ENCODE peak calls at places on chromosomes 5 and 9, in five cellular contexts. A is PC-9, H is astrocyte, E is mammary epithelial cell, M is MM.1S. F is an unnamed sample. For H3K4me1, the result is how much of the 10 kb centered on the place peaks cover.

GRCh38 chr9:134992755-134993124 is 75.0 kb upstream of the FCN1 start:
- DNase-seq in A (no peak), M (no peak), E (no peak), H (no peak), F (no peak)

GRCh38 chr5:2383678-2384025 is 367.8 kb downstream of the IRX2 start:
- DNase-seq in H (no peak), M (no peak), E (no peak), A (no peak), F (no peak)

GRCh38 chr5:147411612-147412310 is 98.1 kb downstream of the DPYSL3 start:
- DNase-seq in M (no peak), A (no peak), H (peak), E (no peak), F (no peak)

GRCh38 chr5:180130291-180130869 is 58.8 kb upstream of the RNF130 start:
- DNase-seq in E (no peak), H (no peak), A (no peak), M (no peak), F (no peak)

GRCh38 chr5:42506662-42507061 is 83.4 kb downstream of the GHR start:
- DNase-seq in E (no peak), H (no peak), M (no peak), A (no peak), F (no peak)

GRCh38 chr5:73280821-73281746 is 108.1 kb downstream of the TMEM174 start:
- DNase-seq in M (no peak), E (peak), H (peak), A (peak), F (peak)

GRCh38 chr5:133565993-133566392 is 46.3 kb downstream of the FSTL4 start:
- DNase-seq in A (peak), H (peak), E (peak), M (peak), F (no peak)

GRCh38 chr9:135608294-135608998 is 30.9 kb downstream of the GLT6D1 start:
- DNase-seq in A (no peak), M (no peak), H (no peak), E (no peak), F (no peak)

GRCh38 chr5:132850066-132850465 is 16.2 kb downstream of the GDF9 start:
- DNase-seq in E (no peak), M (no peak), H (peak), A (no peak), F (no peak)

GRCh38 chr5:83096660-83097334 is 19.4 kb downstream of the XRCC4 start:
- DNase-seq in H (peak), M (no peak), E (peak), A (no peak), F (no peak)

GRCh38 chr5:88823201-88823600 is 59.8 kb downstream of the MEF2C start:
- DNase-seq in E (no peak), M (no peak), A (no peak), H (no peak), F (no peak)

GRCh38 chr9:108552459-108553040 is 303.2 kb downstream of the ACTL7B start:
- DNase-seq in A (peak), M (no peak), E (peak), H (peak), F (no peak)

GRCh38 chr5:122921826-122922225 is 76.4 kb downstream of the SNX24 start:
- DNase-seq in H (peak), E (no peak), A (no peak), M (no peak), F (no peak)

GRCh38 chr9:134550584-134550983 is 91.0 kb upstream of the COL5A1 start:
- DNase-seq in A (no peak), H (no peak), E (no peak), M (no peak), F (no peak)

GRCh38 chr5:78162253-78162862 is 132.1 kb downstream of the AP3B1 start:
- DNase-seq in H (peak), M (peak), A (no peak), E (no peak), F (no peak)

GRCh38 chr5:172903790-172904189 is 55.4 kb upstream of the RPL26L1 start:
- DNase-seq in M (no peak), H (peak), E (peak), A (peak), F (peak)

GRCh38 chr5:123997354-123998215 is 485.6 kb downstream of the CSNK1G3 start:
- DNase-seq in H (peak), E (peak), A (no peak), M (no peak), F (peak)

GRCh38 chr9:7121055-7121454 is 363.3 kb downstream of the KDM4C start:
- DNase-seq in H (peak), M (no peak), E (peak), A (no peak), F (no peak)

GRCh38 chr9:99682870-99683269 is 138.8 kb upstream of the NR4A3 start:
- DNase-seq in E (no peak), A (no peak), M (no peak), H (no peak), F (no peak)

GRCh38 chr5:31478901-31479300 is 53.0 kb downstream of the DROSHA start:
- DNase-seq in M (no peak), E (no peak), A (no peak), H (no peak), F (no peak)

GRCh38 chr9:37295178-37295577 is 127.3 kb upstream of the GRHPR start:
- DNase-seq in M (no peak), E (no peak), A (no peak), H (no peak), F (no peak)

GRCh38 chr9:91515074-91515687 is 91.5 kb upstream of the NFIL3 start:
- DNase-seq in H (peak), E (peak), M (no peak), A (no peak), F (no peak)

GRCh38 chr9:3696368-3696767 is 170.6 kb upstream of the RFX3 start:
- DNase-seq in E (no peak), A (no peak), M (no peak), H (no peak), F (no peak)

GRCh38 chr9:94672811-94673487 is 33.6 kb upstream of the FBP1 start:
- DNase-seq in M (no peak), A (no peak), E (peak), H (peak), F (peak)

GRCh38 chr9:134377976-134378375 is 51.7 kb downstream of the RXRA start:
- DNase-seq in H (no peak), M (no peak), E (peak), A (peak), F (no peak)

GRCh38 chr5:177353093-177353492 is 1.6 kb upstream of the LMAN2 start:
- DNase-seq in H (no peak), A (no peak), M (no peak), E (no peak), F (no peak)

GRCh38 chr5:58191451-58191850 is 268.4 kb downstream of the PLK2 start:
- DNase-seq in M (no peak), A (no peak), E (peak), H (no peak), F (no peak)

GRCh38 chr5:81286059-81286617 is 15.2 kb upstream of the ZCCHC9 start:
- DNase-seq in H (no peak), E (no peak), M (no peak), A (no peak), F (no peak)

GRCh38 chr9:132164604-132165362 is 2.9 kb downstream of the NTNG2 start:
- DNase-seq in E (no peak), M (no peak), H (no peak), A (no peak), F (no peak)

GRCh38 chr9:116271307-116271706 is 117.7 kb downstream of the PAPPA start:
- DNase-seq in H (no peak), E (no peak), A (no peak), M (no peak), F (no peak)

GRCh38 chr5:111772456-111772855 is 15.5 kb upstream of the NREP start:
- DNase-seq in M (no peak), A (no peak), H (no peak), E (no peak), F (no peak)

GRCh38 chr9:16505159-16505558 is 365.3 kb downstream of the BNC2 start:
- DNase-seq in M (no peak), E (no peak), A (peak), H (peak), F (no peak)

GRCh38 chr9:124017929-124018730 is 6.6 kb downstream of the LHX2 start:
- DNase-seq in A (no peak), E (no peak), H (no peak), M (no peak), F (no peak)

GRCh38 chr9:124018731-124019697 is 7.4 kb downstream of the LHX2 start:
- DNase-seq in H (no peak), A (no peak), E (no peak), M (no peak), F (no peak)

GRCh38 chr9:124020520-124021384 is 9.2 kb downstream of the LHX2 start:
- DNase-seq in A (no peak), H (no peak), M (no peak), E (no peak), F (no peak)

GRCh38 chr9:124021385-124021769 is 9.8 kb downstream of the LHX2 start:
- DNase-seq in A (no peak), H (no peak), E (no peak), M (no peak), F (no peak)

GRCh38 chr9:124019771-124020519 is 8.4 kb downstream of the LHX2 start:
- DNase-seq in H (no peak), A (no peak), M (no peak), E (no peak), F (no peak)
- TF ChIP-seq EZH2 in H (no peak), A (no peak), M (no peak), E (peak), F (peak)

DNA sequence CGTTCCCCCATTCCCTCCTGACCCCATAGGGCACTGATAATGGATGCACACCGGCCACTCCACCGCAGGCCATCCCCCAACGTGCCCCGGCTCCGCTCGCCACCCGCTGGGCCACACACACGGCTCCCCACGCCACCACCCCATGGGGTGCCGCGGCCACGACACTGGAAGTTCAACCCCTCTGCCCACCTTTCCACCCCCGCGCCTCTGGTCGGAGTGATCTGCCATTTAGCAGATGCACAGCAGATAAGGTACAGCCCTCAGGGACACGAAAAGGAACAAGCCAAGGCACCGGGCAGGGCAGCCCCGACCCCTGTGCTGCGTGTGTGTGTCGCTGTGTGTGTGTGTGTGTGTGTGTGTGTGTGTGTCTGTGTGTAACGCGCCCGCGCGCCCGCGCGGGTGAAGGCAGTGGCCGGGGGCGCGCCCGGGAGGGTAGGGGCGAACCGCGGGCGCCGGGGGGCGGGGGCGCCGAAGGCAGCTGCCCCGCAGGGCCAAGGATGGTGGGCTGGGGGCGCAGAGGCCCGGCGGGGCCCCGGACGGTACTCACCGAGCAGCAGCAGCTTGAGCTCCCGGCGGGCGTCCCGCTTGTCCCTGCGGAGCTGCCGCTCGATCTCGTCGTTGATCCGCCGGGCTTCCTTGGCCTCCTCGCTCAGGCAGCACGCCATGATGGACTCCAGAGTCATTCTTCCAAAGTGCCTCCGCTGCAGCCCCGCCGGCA is 899 bp downstream of the GNAQ start:
- DNase-seq in H (no peak), A (peak), E (peak), M (peak), F (no peak)
- H3K4me1 ChIP-seq in H (under half), A (under half), E (under half), M (under half), F (under half)

GRCh38 chr9:31839273-31839672 is 545.2 kb upstream of the ACO1 start:
- DNase-seq in A (no peak), E (no peak), M (peak), H (no peak), F (no peak)
- TF ChIP-seq CTCF in A (peak), E (peak), M (peak), H (no peak), F (no peak)

GRCh38 chr9:87718852-87719612 is 6.9 kb upstream of the CTSL start:
- DNase-seq in M (no peak), E (no peak), A (no peak), H (no peak), F (no peak)

GRCh38 chr9:87714819-87715218 is 11.1 kb upstream of the CTSL start:
- DNase-seq in E (peak), H (peak), A (no peak), M (no peak), F (no peak)

GRCh38 chr9:87716141-87716540 is 9.8 kb upstream of the CTSL start:
- DNase-seq in E (no peak), M (no peak), H (no peak), A (no peak), F (no peak)

GRCh38 chr9:87722393-87722792 is 3.5 kb upstream of the CTSL start:
- DNase-seq in H (no peak), E (no peak), M (peak), A (no peak), F (no peak)

GRCh38 chr9:87718231-87718630 is 7.7 kb upstream of the CTSL start:
- DNase-seq in M (no peak), H (no peak), A (no peak), E (no peak), F (no peak)
- TF ChIP-seq EZH2 in M (no peak), H (no peak), A (no peak), E (no peak), F (no peak)

GRCh38 chr5:38816083-38817030 is 29.5 kb upstream of the OSMR start:
- DNase-seq in E (peak), A (no peak), H (no peak), M (no peak), F (no peak)

GRCh38 chr5:38809388-38810359 is 36.1 kb upstream of the OSMR start:
- DNase-seq in E (peak), H (peak), A (peak), M (peak), F (no peak)

GRCh38 chr5:38814879-38815278 is 30.9 kb upstream of the OSMR start:
- DNase-seq in A (no peak), H (no peak), M (no peak), E (no peak), F (no peak)
- H3K4me1 ChIP-seq in A (under half), H (under half), M (under half), E (under half), F (under half)

GRCh38 chr5:75167345-75167744 is 69.3 kb downstream of the ANKRD31 start:
- DNase-seq in A (no peak), E (peak), H (no peak), M (no peak), F (no peak)
- TF ChIP-seq CTCF in A (peak), E (peak), H (peak), M (peak), F (peak)